ENCODE peak calls at places on chromosome 17, in six cellular contexts. E is HFF-Myc; V is activated T-helper 9 cell treated with anti-CD3 and anti-CD28 coated beads, Interleukin-2, amount 50 U/mL, for 16 hours; J is cardiac muscle cell; L is kidney epithelial cell; F is HTR-8/SVneo. G is an unnamed sample.

GRCh38 chr17:14061666-14062560 is 7.4 kb upstream of the COX10 start:
- DNase-seq in E (peak), V (no peak), J (peak), F (peak), L (peak), G (no peak)

GRCh38 chr17:66347661-66348604 is 45.5 kb downstream of the PRKCA start:
- DNase-seq in L (no peak), V (no peak), J (peak), F (no peak), E (no peak), G (peak)

GRCh38 chr17:1179635-1180433 is at the start of gene ABR:
- DNase-seq in J (peak), L (no peak), E (no peak), F (peak), V (peak), G (peak)

GRCh38 chr17:59678946-59679345 is 28.3 kb downstream of the PTRH2 start:
- DNase-seq in V (no peak), E (no peak), F (no peak), J (no peak), L (no peak), G (no peak)

GRCh38 chr17:80063815-80064585 is 27.6 kb downstream of the CCDC40 start:
- DNase-seq in J (peak), F (peak), E (no peak), L (peak), V (no peak), G (peak)

GRCh38 chr17:47630614-47631013 is 19.1 kb upstream of the KPNB1 start:
- DNase-seq in L (no peak), J (no peak), V (no peak), F (no peak), E (no peak), G (no peak)

GRCh38 chr17:47987240-47987835 is 16.4 kb downstream of the CDK5RAP3 start:
- DNase-seq in J (no peak), V (no peak), L (no peak), E (no peak), F (no peak), G (no peak)

GRCh38 chr17:15291674-15292361 is 26.7 kb upstream of the PMP22 start:
- DNase-seq in F (no peak), L (no peak), J (peak), V (no peak), E (no peak), G (peak)

GRCh38 chr17:17892009-17892408 is 55.2 kb upstream of the SREBF1 start:
- DNase-seq in F (no peak), E (no peak), V (no peak), J (no peak), L (no peak), G (no peak)

GRCh38 chr17:63066158-63066808 is 100.2 kb downstream of the TANC2 start:
- DNase-seq in J (no peak), L (no peak), V (no peak), F (no peak), E (no peak), G (no peak)

GRCh38 chr17:17567114-17567513 is 24.4 kb downstream of the PEMT start:
- DNase-seq in F (no peak), L (no peak), V (no peak), E (no peak), J (no peak), G (no peak)

GRCh38 chr17:31392856-31393748 is 1.6 kb downstream of the RAB11FIP4 start:
- DNase-seq in L (no peak), V (no peak), J (no peak), E (no peak), F (no peak), G (no peak)

GRCh38 chr17:65892912-65893377 is 299.0 kb downstream of the CEP112 start:
- DNase-seq in V (no peak), E (no peak), F (no peak), L (no peak), J (no peak), G (no peak)

GRCh38 chr17:7883781-7884386 is 4.7 kb upstream of the CHD3 start:
- DNase-seq in F (peak), L (no peak), E (no peak), V (no peak), J (peak), G (no peak)

GRCh38 chr17:31580331-31581021 is 189.0 kb downstream of the RAB11FIP4 start:
- DNase-seq in F (peak), J (peak), V (no peak), L (no peak), E (no peak), G (peak)

GRCh38 chr17:49343273-49343672 is 18.8 kb downstream of the ZNF652 start:
- DNase-seq in L (no peak), E (peak), J (peak), F (no peak), V (no peak), G (no peak)

GRCh38 chr17:48718781-48719641 is 3.3 kb downstream of the PRAC1 start:
- DNase-seq in F (no peak), V (no peak), E (no peak), L (no peak), J (no peak), G (peak)

GRCh38 chr17:31598921-31599571 is 207.6 kb downstream of the RAB11FIP4 start:
- DNase-seq in F (no peak), E (no peak), J (no peak), V (no peak), L (no peak), G (no peak)

GRCh38 chr17:58577696-58578095 is 63.3 kb upstream of the MTMR4 start:
- DNase-seq in L (no peak), V (peak), J (peak), F (peak), E (peak), G (no peak)

GRCh38 chr17:16483021-16483645 is 8.9 kb downstream of the LRRC75A start:
- DNase-seq in L (no peak), E (no peak), V (no peak), J (no peak), F (no peak), G (no peak)

GRCh38 chr17:55587608-55588139 is 76.4 kb upstream of the SMIM36 start:
- DNase-seq in L (no peak), J (peak), F (no peak), V (no peak), E (peak), G (no peak)

GRCh38 chr17:18118633-18118975 is 10.0 kb downstream of the MYO15A start:
- DNase-seq in V (no peak), F (no peak), J (no peak), E (no peak), L (no peak), G (no peak)

GRCh38 chr17:40854175-40854814 is 12.7 kb downstream of the KRT12 start:
- DNase-seq in V (no peak), E (peak), J (peak), L (peak), F (peak), G (no peak)

GRCh38 chr17:65025288-65025687 is 31.3 kb downstream of the GNA13 start:
- DNase-seq in J (no peak), V (no peak), F (no peak), E (no peak), L (no peak), G (no peak)

GRCh38 chr17:43695968-43696865 is 34.5 kb upstream of the MEOX1 start:
- DNase-seq in V (no peak), F (no peak), E (no peak), L (no peak), J (peak), G (no peak)

GRCh38 chr17:70865993-70866804 is 696.9 kb downstream of the KCNJ2 start:
- DNase-seq in J (peak), L (no peak), E (no peak), V (no peak), F (no peak), G (no peak)

GRCh38 chr17:50163846-50164696 is 1.7 kb upstream of the SGCA start:
- DNase-seq in J (no peak), V (no peak), F (no peak), E (no peak), L (no peak), G (peak)

GRCh38 chr17:73089322-73089721 is 3.2 kb downstream of the SLC39A11 start:
- DNase-seq in L (no peak), F (no peak), J (no peak), E (no peak), V (no peak), G (no peak)

GRCh38 chr17:81960130-81960958 is 643 bp downstream of the NOTUM start:
- DNase-seq in L (no peak), E (no peak), J (no peak), F (no peak), V (no peak), G (no peak)

GRCh38 chr17:59825533-59826316 is 67.0 kb downstream of the TUBD1 start:
- DNase-seq in E (peak), L (no peak), F (no peak), V (peak), J (peak), G (no peak)